ENCODE peak calls at places on chromosomes 7 and 10, in ten cellular contexts. Y is fibroblast of lung; L is keratinocyte; J is hepatocyte; F is PC-3; W is tibial artery; E is cardiac muscle cell; M is MM.1S; I is CD8-positive, alpha-beta T cell; T is stomach. V is an unnamed sample.

GRCh38 chr10:77165445-77166316 is 471.9 kb downstream of the KCNMA1 start:
- DNase-seq in J (peak; percentile 75), F (peak; percentile 100), M (peak; percentile 51), T (peak; percentile 38), Y (peak; percentile 55), L (no peak), E (peak; percentile 74), I (peak; percentile 22), W (no peak), V (peak; percentile 25)

GRCh38 chr10:19488592-19489280 is 327.5 kb upstream of the PLXDC2 start:
- DNase-seq in W (peak; percentile 65), J (peak; percentile 39), M (no peak), L (no peak), T (no peak), E (peak; percentile 63), Y (peak; percentile 26), F (no peak), I (peak; percentile 4), V (no peak)

GRCh38 chr10:72740526-72740925 is 48.6 kb downstream of the MCU start:
- DNase-seq in T (peak; percentile 60), Y (peak; percentile 72), M (no peak), L (no peak), F (peak; percentile 68), W (no peak), J (peak; percentile 71), I (no peak), E (peak; percentile 22), V (no peak)

GRCh38 chr7:47379629-47380324 is 202.1 kb downstream of the TNS3 start:
- DNase-seq in T (peak; percentile 92), Y (peak; percentile 87), M (no peak), E (peak; percentile 71), F (peak; percentile 83), W (peak; percentile 75), L (peak; percentile 40), J (peak; percentile 62), I (no peak), V (peak; percentile 68)

GRCh38 chr10:42973870-42974692 is 102.8 kb upstream of the RET start:
- DNase-seq in F (no peak), Y (no peak), J (no peak), E (no peak), W (peak; percentile 45), T (no peak), I (peak; percentile 2), M (no peak), L (no peak), V (peak; percentile 2)

GRCh38 chr7:72039460-72039859 is 372.7 kb downstream of the CALN1 start:
- DNase-seq in L (no peak), I (no peak), F (no peak), M (no peak), W (no peak), T (no peak), Y (no peak), J (no peak), E (no peak), V (no peak)

GRCh38 chr7:87874066-87874465 is 2.1 kb downstream of the SLC25A40 start:
- DNase-seq in M (no peak), Y (no peak), L (no peak), I (no peak), W (no peak), F (no peak), E (no peak), T (no peak), J (no peak), V (no peak)

GRCh38 chr7:139682136-139683013 is 95.4 kb downstream of the HIPK2 start:
- DNase-seq in I (no peak), L (peak; percentile 86), J (no peak), W (no peak), F (peak; percentile 88), E (peak; percentile 64), M (no peak), T (no peak), Y (peak; percentile 82), V (no peak)

GRCh38 chr10:59536151-59536550 is 173.5 kb downstream of the SLC16A9 start:
- DNase-seq in Y (peak; percentile 87), L (no peak), I (no peak), T (no peak), E (no peak), M (no peak), W (no peak), F (peak; percentile 84), J (peak; percentile 32), V (no peak)

GRCh38 chr7:156437021-156437614 is 203.5 kb upstream of the RNF32 start:
- DNase-seq in E (no peak), Y (no peak), L (no peak), M (no peak), T (no peak), J (no peak), W (no peak), I (no peak), F (no peak), V (no peak)

DNA sequence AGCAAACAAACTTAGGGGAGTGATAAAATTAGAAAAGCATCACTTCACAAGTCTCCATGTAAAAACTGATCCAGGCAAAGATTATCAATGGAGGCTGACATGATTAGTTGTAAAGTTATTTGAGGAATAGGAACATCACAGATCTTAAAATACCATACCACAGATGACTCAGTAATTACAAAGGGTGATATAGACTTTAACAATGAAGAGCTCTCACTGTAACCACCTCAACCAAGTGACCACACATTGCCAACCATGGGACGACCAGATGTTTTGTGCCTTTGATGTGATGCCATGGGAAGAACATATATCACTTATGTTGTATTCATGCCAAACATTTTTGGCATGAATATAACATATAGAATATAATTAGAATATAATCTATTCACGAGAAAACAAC is 11.7 kb downstream of the AASS start:
- DNase-seq in F (peak; percentile 19), J (no peak), W (no peak), Y (peak; percentile 82), M (no peak), L (peak; percentile 50), I (no peak), T (no peak), E (no peak), V (no peak)
- H3K4me1 ChIP-seq in F (no peaks in the 10 kb centered on the region), J (peaks cover 8% of the 10 kb centered on the region), W (peaks cover 5% of the 10 kb centered on the region), Y (peaks cover 2% of the 10 kb centered on the region), M (peaks cover 7% of the 10 kb centered on the region), L (peaks cover 29% of the 10 kb centered on the region), I (peaks cover 3% of the 10 kb centered on the region), T (no peaks in the 10 kb centered on the region), E (no peaks in the 10 kb centered on the region), V (no peaks in the 10 kb centered on the region)

GRCh38 chr7:30074422-30075030 is 46.3 kb downstream of the PLEKHA8 start:
- DNase-seq in W (no peak), M (peak; percentile 34), T (no peak), L (no peak), J (peak; percentile 54), F (peak; percentile 70), Y (peak; percentile 70), I (no peak), E (peak; percentile 45), V (no peak)
- TF ChIP-seq CTCF in W (peak; percentile 32), M (peak; percentile 61), T (no peak), L (no peak), J (peak; percentile 57), F (peak; percentile 78), Y (peak; percentile 53), I (peak; percentile 28), E (peak; percentile 50), V (no peak)

DNA sequence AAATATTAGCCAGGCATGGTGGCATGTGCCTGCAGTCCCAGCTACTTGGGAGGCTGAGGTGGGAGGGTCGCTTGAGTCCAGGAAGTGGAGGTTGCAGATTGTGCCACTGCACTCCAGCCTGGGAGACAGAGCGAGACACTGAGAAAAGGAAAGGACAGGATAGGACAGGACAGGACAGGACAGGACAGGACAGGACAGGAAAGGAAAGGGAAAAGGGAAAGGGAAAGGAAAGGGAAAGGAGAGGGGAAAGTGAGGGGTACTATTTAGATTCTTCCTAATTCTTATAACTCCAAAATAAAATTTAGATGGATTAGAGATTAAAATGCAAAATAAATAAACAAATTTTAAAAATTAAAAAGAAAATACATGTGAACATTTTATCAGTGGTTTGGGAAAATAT is 58.7 kb downstream of the PIK3AP1 start:
- DNase-seq in Y (no peak), T (no peak), W (no peak), I (no peak), L (no peak), J (no peak), E (no peak), M (no peak), F (no peak), V (no peak)
- H3K4me1 ChIP-seq in Y (peaks cover 3% of the 10 kb centered on the region), T (no peaks in the 10 kb centered on the region), W (no peaks in the 10 kb centered on the region), I (no peaks in the 10 kb centered on the region), L (no peaks in the 10 kb centered on the region), J (peaks cover 5% of the 10 kb centered on the region), E (peaks cover 32% of the 10 kb centered on the region), M (peaks cover 7% of the 10 kb centered on the region), F (no peaks in the 10 kb centered on the region), V (peaks cover 14% of the 10 kb centered on the region)

GRCh38 chr7:76318488-76319353 is 16.2 kb downstream of the HSPB1 start:
- DNase-seq in W (peak; percentile 91), Y (peak; percentile 85), F (peak; percentile 69), J (peak; percentile 85), M (peak; percentile 91), L (no peak), T (peak; percentile 73), I (peak; percentile 60), E (peak; percentile 56), V (peak; percentile 85)
- TF ChIP-seq CTCF in W (peak; percentile 34), Y (peak; percentile 40), F (peak; percentile 32), J (peak; percentile 20), M (peak; percentile 42), L (peak; percentile 31), T (peak; percentile 38), I (peak; percentile 36), E (peak; percentile 35), V (no peak)

V was measured in pancreas.